ENCODE peak calls at places on chromosome 2, in four cellular contexts. K is T-cell; Q is stimulated activated CD4-positive, alpha-beta T cell treated with anti-CD3 and anti-CD28 coated beads, Interleukin-12 subunit alpha, Interleukin-12 subunit beta, amount 100 ng/mL, for 48 hours; H is fibroblast of the conjunctiva. F is an unnamed sample.

GRCh38 chr2:12300019-12300602 is 416.6 kb upstream of the TRIB2 start:
- DNase-seq in H (no peak), Q (no peak), K (no peak), F (no peak)

GRCh38 chr2:127225186-127225960 is 5.3 kb upstream of the CYP27C1 start:
- DNase-seq in H (no peak), Q (no peak), K (no peak), F (no peak)

GRCh38 chr2:228426502-228427216 is 245.2 kb upstream of the SPHKAP start:
- DNase-seq in Q (no peak), K (no peak), H (no peak), F (no peak)

GRCh38 chr2:21267232-21267835 is 143.6 kb downstream of the TDRD15 start:
- DNase-seq in H (no peak), K (no peak), Q (no peak), F (no peak)

GRCh38 chr2:20852670-20853069 is 29.8 kb upstream of the LDAH start:
- DNase-seq in K (no peak), Q (no peak), H (no peak), F (no peak)

GRCh38 chr2:200575957-200576356 is 9.9 kb upstream of the AOX1 start:
- DNase-seq in Q (no peak), K (no peak), H (no peak), F (no peak)

GRCh38 chr2:172120118-172120517 is 17.4 kb upstream of the DLX2 start:
- DNase-seq in K (no peak), H (no peak), Q (no peak), F (no peak)

GRCh38 chr2:8624855-8625398 is 56.9 kb upstream of the ID2 start:
- DNase-seq in Q (no peak), H (no peak), K (no peak), F (no peak)

GRCh38 chr2:5690718-5691658 is 1.2 kb upstream of the SOX11 start:
- DNase-seq in K (no peak), Q (no peak), H (peak), F (no peak)

GRCh38 chr2:201366166-201366565 is 9.0 kb upstream of the FLACC1 start:
- DNase-seq in Q (no peak), K (no peak), H (no peak), F (no peak)

GRCh38 chr2:219476605-219477578 is 21.8 kb upstream of the GMPPA start:
- DNase-seq in Q (no peak), H (no peak), K (no peak), F (no peak)

GRCh38 chr2:168466190-168466737 is 10.2 kb downstream of the CERS6 start:
- DNase-seq in H (no peak), K (no peak), Q (no peak), F (no peak)

GRCh38 chr2:55056024-55056521 is 5.8 kb upstream of the RTN4 start:
- DNase-seq in H (peak), Q (no peak), K (no peak), F (no peak)

GRCh38 chr2:134934641-134935040 is 16.0 kb downstream of the CCNT2 start:
- DNase-seq in H (no peak), K (no peak), Q (no peak), F (no peak)

GRCh38 chr2:112749755-112750559 is 14.5 kb downstream of the CKAP2L start:
- DNase-seq in H (peak), Q (peak), K (peak), F (peak)

GRCh38 chr2:160651416-160652200 is 158.0 kb upstream of the RBMS1 start:
- DNase-seq in H (peak), K (no peak), Q (no peak), F (no peak)

GRCh38 chr2:218422403-218423086 is 3.6 kb downstream of the VIL1 start:
- DNase-seq in K (no peak), H (no peak), Q (no peak), F (no peak)

GRCh38 chr2:74873678-74874640 is 40.0 kb downstream of the HK2 start:
- DNase-seq in Q (no peak), H (no peak), K (no peak), F (no peak)

F was measured in KG1.